ENCODE peak calls at places on chromosomes 1 and 21, in seven cellular contexts. R, Q, F, D, J, G and Y are unnamed samples.

GRCh38 chr1:66316464-66317155 is 217.3 kb upstream of the SGIP1 start:
- DNase-seq in G (no peak), D (no peak), Q (no peak), R (no peak), J (no peak), F (no peak), Y (peak)

GRCh38 chr1:168141986-168142385 is 5.3 kb upstream of the GPR161 start:
- DNase-seq in D (no peak), J (no peak), R (no peak), F (no peak), G (no peak), Q (no peak), Y (no peak)

GRCh38 chr1:221327954-221328353 is 413.9 kb downstream of the DUSP10 start:
- DNase-seq in J (no peak), F (no peak), Q (peak), G (no peak), D (no peak), R (no peak), Y (no peak)

GRCh38 chr1:235635938-235636663 is 13.5 kb downstream of the GNG4 start:
- DNase-seq in Q (no peak), J (no peak), D (no peak), G (no peak), R (no peak), F (no peak), Y (no peak)

GRCh38 chr21:42063578-42064521 is 7.3 kb upstream of the UMODL1 start:
- DNase-seq in F (no peak), D (no peak), G (peak), R (peak), J (peak), Q (no peak), Y (peak)

GRCh38 chr1:231139659-231140650 is 21.9 kb upstream of the TRIM67 start:
- DNase-seq in F (no peak), G (no peak), Q (peak), D (no peak), R (no peak), J (no peak), Y (no peak)

GRCh38 chr1:152109231-152109997 is 5.8 kb downstream of the TCHH start:
- DNase-seq in F (no peak), R (no peak), D (no peak), J (no peak), G (no peak), Q (no peak), Y (no peak)

GRCh38 chr1:173527151-173527826 is 50.2 kb downstream of the PRDX6 start:
- DNase-seq in J (no peak), Q (no peak), G (no peak), F (no peak), R (no peak), D (no peak), Y (no peak)

GRCh38 chr1:58883888-58884482 is 100.1 kb upstream of the JUN start:
- DNase-seq in F (no peak), R (no peak), J (no peak), D (no peak), Q (no peak), G (no peak), Y (no peak)

GRCh38 chr1:228411121-228411520 is 4.5 kb upstream of the TRIM11 start:
- DNase-seq in D (no peak), R (no peak), Q (no peak), G (no peak), F (no peak), J (no peak), Y (no peak)

GRCh38 chr1:42737257-42737656 is 2.8 kb downstream of the CLDN19 start:
- DNase-seq in G (no peak), J (no peak), R (no peak), Q (no peak), F (no peak), D (no peak), Y (peak)

GRCh38 chr1:24926596-24927249 is 3.4 kb downstream of the RUNX3 start:
- DNase-seq in G (no peak), Q (no peak), F (no peak), R (no peak), J (no peak), D (no peak), Y (peak)

GRCh38 chr1:34425785-34426184 is 249.1 kb downstream of the C1orf94 start:
- DNase-seq in D (no peak), Q (no peak), F (no peak), J (no peak), R (no peak), G (no peak), Y (no peak)

GRCh38 chr1:23960291-23960718 is 677 bp downstream of the PNRC2 start:
- DNase-seq in F (no peak), G (no peak), J (no peak), R (no peak), Q (no peak), D (no peak), Y (no peak)

GRCh38 chr1:244834596-244835275 is 722 bp upstream of the COX20 start:
- DNase-seq in D (peak), R (peak), F (no peak), G (peak), Q (peak), J (peak), Y (peak)

GRCh38 chr1:109838838-109839240 is 71.8 kb upstream of the CSF1 start:
- DNase-seq in F (no peak), G (no peak), D (no peak), Q (peak), R (no peak), J (no peak), Y (no peak)